ENCODE peak calls at places on chromosome 13, in five cellular contexts. One of them, this sample, is unnamed.

GRCh38 chr13:113149711-113150544 is 8.5 kb upstream of the PROZ start:
- DNase-seq in endothelial cell: no peak
- DNase-seq in ovary: no peak
- DNase-seq in aorta: no peak
- DNase-seq in AG20443: no peak
- DNase-seq in this sample: no peak

GRCh38 chr13:44649834-44650233 is 73.7 kb upstream of the TSC22D1 start:
- DNase-seq in AG20443: no peak
- DNase-seq in aorta: no peak
- DNase-seq in endothelial cell: no peak
- DNase-seq in ovary: no peak
- DNase-seq in this sample: no peak

GRCh38 chr13:51330741-51331140 is 8.8 kb upstream of the SERPINE3 start:
- DNase-seq in ovary: no peak
- DNase-seq in AG20443: peak
- DNase-seq in aorta: no peak
- DNase-seq in endothelial cell: no peak
- DNase-seq in this sample: no peak

GRCh38 chr13:26599403-26599802 is 41.9 kb downstream of the WASF3 start:
- DNase-seq in AG20443: no peak
- DNase-seq in endothelial cell: no peak
- DNase-seq in aorta: no peak
- DNase-seq in ovary: no peak
- DNase-seq in this sample: no peak

GRCh38 chr13:113655358-113656014 is 2.5 kb downstream of the ATP4B start:
- DNase-seq in endothelial cell: no peak
- DNase-seq in ovary: no peak
- DNase-seq in aorta: no peak
- DNase-seq in AG20443: no peak
- DNase-seq in this sample: no peak

GRCh38 chr13:110278859-110279258 is 28.1 kb downstream of the COL4A1 start:
- DNase-seq in aorta: no peak
- DNase-seq in AG20443: no peak
- DNase-seq in endothelial cell: no peak
- DNase-seq in ovary: no peak
- DNase-seq in this sample: no peak

GRCh38 chr13:50389726-50390125 is 374.5 kb downstream of the KCNRG start:
- DNase-seq in AG20443: no peak
- DNase-seq in ovary: no peak
- DNase-seq in endothelial cell: peak
- DNase-seq in aorta: no peak
- DNase-seq in this sample: no peak

GRCh38 chr13:65677906-65678305 is 1552.2 kb downstream of the PCDH9 start:
- DNase-seq in AG20443: no peak
- DNase-seq in endothelial cell: no peak
- DNase-seq in aorta: no peak
- DNase-seq in ovary: no peak
- DNase-seq in this sample: no peak

GRCh38 chr13:22108283-22108897 is 437.5 kb downstream of the FGF9 start:
- DNase-seq in ovary: no peak
- DNase-seq in aorta: no peak
- DNase-seq in endothelial cell: no peak
- DNase-seq in AG20443: peak
- DNase-seq in this sample: no peak

GRCh38 chr13:103297083-103297482 is 230.9 kb upstream of the SLC10A2 start:
- DNase-seq in endothelial cell: no peak
- DNase-seq in aorta: no peak
- DNase-seq in AG20443: no peak
- DNase-seq in ovary: no peak
- DNase-seq in this sample: no peak

GRCh38 chr13:110455941-110456340 is 105.6 kb downstream of the RAB20 start:
- DNase-seq in ovary: peak
- DNase-seq in AG20443: peak
- DNase-seq in aorta: peak
- DNase-seq in endothelial cell: peak
- DNase-seq in this sample: peak